ENCODE peak calls at places on chromosomes 3 and 15, in eight cellular contexts. E, J, F, W, T, H, D and G are unnamed samples.
A peak's percentile ranks its signal among the peaks of the same experiment; 100 is the strongest.

GRCh38 chr3:127722104-127722784 is 49.5 kb downstream of the ABTB1 start:
- DNase-seq in D (no peak), H (no peak), J (no peak), E (no peak), F (no peak), W (no peak), T (no peak), G (no peak)

GRCh38 chr3:30970183-30970582 is 75.7 kb upstream of the GADL1 start:
- DNase-seq in W (no peak), T (peak; percentile 27), H (no peak), E (peak; percentile 19), F (peak; percentile 30), D (no peak), J (peak; percentile 7), G (peak; percentile 16)

GRCh38 chr3:77887611-77888010 is 847.7 kb downstream of the ROBO2 start:
- DNase-seq in T (peak; percentile 1), D (no peak), E (no peak), F (peak; percentile 1), J (peak; percentile 28), H (no peak), W (no peak), G (no peak)

GRCh38 chr15:55799287-55800212 is 56.6 kb upstream of the PRTG start:
- DNase-seq in F (peak; percentile 70), W (no peak), E (peak; percentile 80), D (peak; percentile 27), T (peak; percentile 73), H (peak; percentile 12), J (peak; percentile 69), G (peak; percentile 66)

GRCh38 chr15:69082041-69082502 is 67.6 kb downstream of the NOX5 start:
- DNase-seq in E (peak; percentile 70), F (peak; percentile 95), D (no peak), T (peak; percentile 73), H (no peak), J (peak; percentile 43), W (no peak), G (peak; percentile 70)

GRCh38 chr15:88624156-88624970 is 3.2 kb downstream of the AEN start:
- DNase-seq in E (peak; percentile 63), H (peak; percentile 47), J (peak; percentile 56), W (no peak), D (no peak), F (peak; percentile 72), T (peak; percentile 52), G (peak; percentile 64)

GRCh38 chr15:87038404-87038803 is 958.7 kb downstream of the AGBL1 start:
- DNase-seq in D (no peak), E (no peak), T (peak; percentile 5), F (no peak), W (no peak), H (no peak), J (no peak), G (no peak)

GRCh38 chr15:38612159-38612863 is 47.7 kb upstream of the RASGRP1 start:
- DNase-seq in E (no peak), W (no peak), H (no peak), T (no peak), D (no peak), F (no peak), J (no peak), G (no peak)

GRCh38 chr3:12995389-12996180 is 77.6 kb downstream of the IQSEC1 start:
- DNase-seq in H (no peak), T (no peak), W (no peak), D (no peak), F (no peak), E (no peak), J (no peak), G (no peak)

GRCh38 chr15:93467327-93467726 is 378.3 kb upstream of the RGMA start:
- DNase-seq in F (no peak), D (no peak), W (no peak), H (no peak), E (no peak), J (no peak), T (peak; percentile 1), G (peak; percentile 68)

GRCh38 chr15:37289109-37289765 is 188.9 kb upstream of the MEIS2 start:
- DNase-seq in D (no peak), T (peak; percentile 27), F (peak; percentile 28), E (peak; percentile 14), W (peak; percentile 11), J (peak; percentile 42), H (no peak), G (peak; percentile 27)

GRCh38 chr3:110752307-110752706 is 319.3 kb upstream of the NECTIN3 start:
- DNase-seq in H (no peak), F (no peak), D (no peak), J (no peak), W (no peak), E (no peak), T (no peak), G (no peak)

GRCh38 chr3:110744723-110745122 is 326.9 kb upstream of the NECTIN3 start:
- DNase-seq in D (no peak), W (no peak), H (no peak), E (no peak), T (no peak), F (no peak), J (no peak), G (no peak)

GRCh38 chr3:110743984-110744383 is 327.6 kb upstream of the NECTIN3 start:
- DNase-seq in F (no peak), E (no peak), T (no peak), J (no peak), H (no peak), D (no peak), W (no peak), G (no peak)

GRCh38 chr3:110750201-110750600 is 321.4 kb upstream of the NECTIN3 start:
- DNase-seq in F (no peak), H (no peak), E (no peak), D (no peak), T (peak; percentile 4), J (no peak), W (no peak), G (no peak)

DNA sequence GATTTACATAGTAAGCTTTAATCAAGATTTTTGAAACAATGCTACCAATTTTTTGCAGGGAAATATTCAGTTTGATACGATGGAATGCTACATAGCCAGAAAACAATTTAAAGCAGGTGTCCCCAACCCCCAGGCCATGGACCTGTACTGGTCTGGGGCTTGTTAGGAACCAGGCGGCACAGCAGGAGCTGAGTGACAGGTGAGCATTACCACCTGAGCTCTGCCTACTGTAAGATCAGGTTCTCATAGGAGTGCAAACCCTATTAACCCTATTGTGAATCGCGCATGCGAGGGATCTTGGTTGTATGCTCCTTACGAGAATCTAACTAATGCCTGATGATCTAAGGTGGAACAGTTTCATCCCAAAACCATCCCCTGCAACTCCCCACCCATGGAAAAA is 322.6 kb upstream of the NECTIN3 start:
- DNase-seq in W (no peak), E (no peak), D (no peak), F (no peak), H (no peak), T (no peak), J (no peak), G (no peak)
- H3K4me3 ChIP-seq in W (no peak overlapping the region), E (no peak overlapping the region), D (no peak overlapping the region), F (no peak overlapping the region), H (no peak overlapping the region), T (no peak overlapping the region), J (no peak overlapping the region), G (no peak overlapping the region)

DNA sequence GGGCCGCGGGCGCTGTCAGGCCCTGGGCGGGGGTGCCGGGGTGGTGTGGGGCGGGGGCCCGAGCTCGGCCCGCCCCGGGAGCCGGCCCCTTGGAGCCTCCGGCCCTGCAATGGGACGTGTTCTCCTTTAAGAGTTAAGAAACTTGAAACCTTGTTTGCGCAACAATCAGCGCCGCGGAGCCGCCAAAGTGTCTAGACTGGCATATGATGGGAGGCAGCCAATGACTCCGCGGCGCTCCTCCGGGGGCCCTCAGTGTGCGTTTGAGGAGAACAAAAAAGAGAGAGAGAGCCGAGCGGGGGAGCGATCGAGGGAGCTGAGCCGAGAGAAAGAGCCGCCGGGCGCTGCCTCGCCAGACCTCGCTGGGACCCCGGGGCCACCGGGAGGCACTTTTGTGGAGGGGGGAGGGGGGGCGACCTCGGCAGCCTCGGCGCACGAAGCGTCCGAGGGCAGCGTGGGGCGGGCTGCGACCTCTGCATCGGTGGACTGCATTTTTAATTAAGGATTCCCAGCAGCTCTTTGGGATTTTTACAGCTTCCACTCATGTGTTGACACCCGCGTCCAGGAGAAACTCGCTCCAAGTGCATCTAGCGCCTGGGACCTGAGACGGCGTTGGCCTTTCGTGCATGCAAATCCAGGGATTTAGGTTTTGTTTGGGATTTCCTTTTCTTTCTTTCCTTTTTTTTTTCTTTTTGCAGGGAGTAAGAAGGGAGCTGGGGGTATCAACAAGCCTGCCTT is at the start of gene SMAD6:
- DNase-seq in H (no peak), W (peak; percentile 94), F (peak; percentile 99), T (peak; percentile 99), D (peak; percentile 96), J (peak; percentile 100), E (peak; percentile 99), G (peak; percentile 95)
- TF ChIP-seq CTCF in H (no peak), W (no peak), F (no peak), T (no peak), D (no peak), J (no peak), E (no peak), G (no peak)

GRCh38 chr3:38585791-38586420 is 63.6 kb downstream of the SCN5A start:
- DNase-seq in W (no peak), J (no peak), H (no peak), E (no peak), D (peak; percentile 9), F (no peak), T (no peak), G (no peak)
- H3K4me3 ChIP-seq in W (no peak overlapping the region), J (no peak overlapping the region), H (no peak overlapping the region), E (no peak overlapping the region), D (no peak overlapping the region), F (no peak overlapping the region), T (no peak overlapping the region), G (no peak overlapping the region)

GRCh38 chr15:73681073-73681472 is 3.1 kb upstream of the CD276 start:
- DNase-seq in H (no peak), J (no peak), F (no peak), T (no peak), W (no peak), D (no peak), E (no peak), G (no peak)
- TF ChIP-seq CTCF in H (no peak), J (no peak), F (no peak), T (no peak), W (no peak), D (no peak), E (no peak), G (no peak)

GRCh38 chr3:53551324-53551723 is 56.9 kb downstream of the CACNA1D start:
- DNase-seq in E (no peak), F (no peak), W (no peak), J (no peak), H (no peak), D (no peak), T (no peak), G (no peak)

GRCh38 chr3:53550005-53550620 is 55.7 kb downstream of the CACNA1D start:
- DNase-seq in W (no peak), D (no peak), J (no peak), H (no peak), E (no peak), F (no peak), T (no peak), G (no peak)

GRCh38 chr3:53545365-53546031 is 51.1 kb downstream of the CACNA1D start:
- DNase-seq in H (no peak), D (no peak), F (no peak), T (no peak), J (no peak), E (no peak), W (no peak), G (peak; percentile 12)

GRCh38 chr3:53544357-53544756 is 49.9 kb downstream of the CACNA1D start:
- DNase-seq in E (no peak), T (no peak), J (no peak), H (no peak), F (no peak), D (no peak), W (no peak), G (peak; percentile 8)

GRCh38 chr3:53547327-53547726 is 52.9 kb downstream of the CACNA1D start:
- DNase-seq in T (no peak), E (no peak), H (no peak), F (no peak), J (no peak), D (no peak), W (no peak), G (no peak)
- H3K4me3 ChIP-seq in T (no peak overlapping the region), E (no peak overlapping the region), H (no peak overlapping the region), F (no peak overlapping the region), J (no peak overlapping the region), D (no peak overlapping the region), W (no peak overlapping the region), G (no peak overlapping the region)